ENCODE peak calls at places on chromosomes 5 and 9, in eight cellular contexts. One of them, this sample, is unnamed.

GRCh38 chr5:102539598-102539997 is 40.8 kb upstream of the SLCO6A1 start:
- DNase-seq in psoas muscle: no peak
- DNase-seq in aorta: no peak
- DNase-seq in kidney: no peak
- DNase-seq in effector memory CD4-positive, alpha-beta T cell: no peak
- DNase-seq in pancreas: no peak
- DNase-seq in body of pancreas: no peak
- DNase-seq in neural progenitor cell: no peak
- DNase-seq in this sample: no peak

GRCh38 chr5:110751902-110752762 is 13.3 kb downstream of the SLC25A46 start:
- DNase-seq in psoas muscle: no peak
- DNase-seq in aorta: no peak
- DNase-seq in kidney: no peak
- DNase-seq in effector memory CD4-positive, alpha-beta T cell: peak
- DNase-seq in pancreas: no peak
- DNase-seq in body of pancreas: no peak
- DNase-seq in neural progenitor cell: no peak
- DNase-seq in this sample: no peak

GRCh38 chr5:43316421-43316820 is 3.2 kb upstream of the HMGCS1 start:
- DNase-seq in psoas muscle: no peak
- DNase-seq in aorta: no peak
- DNase-seq in kidney: no peak
- DNase-seq in effector memory CD4-positive, alpha-beta T cell: no peak
- DNase-seq in pancreas: no peak
- DNase-seq in body of pancreas: no peak
- DNase-seq in neural progenitor cell: no peak
- DNase-seq in this sample: no peak

GRCh38 chr9:617441-618085 is 223.9 kb upstream of the DMRT1 start:
- DNase-seq in psoas muscle: no peak
- DNase-seq in aorta: no peak
- DNase-seq in kidney: no peak
- DNase-seq in effector memory CD4-positive, alpha-beta T cell: no peak
- DNase-seq in pancreas: no peak
- DNase-seq in body of pancreas: no peak
- DNase-seq in neural progenitor cell: no peak
- DNase-seq in this sample: no peak

GRCh38 chr9:92988215-92988731 is 41.0 kb downstream of the FGD3 start:
- DNase-seq in psoas muscle: no peak
- DNase-seq in aorta: no peak
- DNase-seq in kidney: no peak
- DNase-seq in effector memory CD4-positive, alpha-beta T cell: no peak
- DNase-seq in pancreas: no peak
- DNase-seq in body of pancreas: no peak
- DNase-seq in neural progenitor cell: no peak
- DNase-seq in this sample: no peak

GRCh38 chr5:42268630-42269029 is 154.6 kb upstream of the GHR start:
- DNase-seq in psoas muscle: no peak
- DNase-seq in aorta: no peak
- DNase-seq in kidney: no peak
- DNase-seq in effector memory CD4-positive, alpha-beta T cell: no peak
- DNase-seq in pancreas: no peak
- DNase-seq in body of pancreas: no peak
- DNase-seq in neural progenitor cell: no peak
- DNase-seq in this sample: no peak

GRCh38 chr9:98807811-98808195 is 333 bp downstream of the GALNT12 start:
- DNase-seq in psoas muscle: no peak
- DNase-seq in aorta: no peak
- DNase-seq in kidney: no peak
- DNase-seq in effector memory CD4-positive, alpha-beta T cell: peak
- DNase-seq in pancreas: no peak
- DNase-seq in body of pancreas: peak
- DNase-seq in neural progenitor cell: peak
- DNase-seq in this sample: no peak

GRCh38 chr9:111000202-111000601 is 38.1 kb downstream of the LPAR1 start:
- DNase-seq in psoas muscle: no peak
- DNase-seq in aorta: peak
- DNase-seq in kidney: no peak
- DNase-seq in effector memory CD4-positive, alpha-beta T cell: no peak
- DNase-seq in pancreas: no peak
- DNase-seq in body of pancreas: peak
- DNase-seq in neural progenitor cell: peak
- DNase-seq in this sample: no peak

GRCh38 chr5:61906820-61907219 is 399.2 kb upstream of the KIF2A start:
- DNase-seq in psoas muscle: no peak
- DNase-seq in aorta: no peak
- DNase-seq in kidney: no peak
- DNase-seq in effector memory CD4-positive, alpha-beta T cell: no peak
- DNase-seq in pancreas: no peak
- DNase-seq in body of pancreas: no peak
- DNase-seq in neural progenitor cell: no peak
- DNase-seq in this sample: no peak

GRCh38 chr9:136656795-136657611 is 5.7 kb upstream of the EGFL7 start:
- DNase-seq in psoas muscle: peak
- DNase-seq in aorta: peak
- DNase-seq in kidney: peak
- DNase-seq in effector memory CD4-positive, alpha-beta T cell: no peak
- DNase-seq in pancreas: no peak
- DNase-seq in body of pancreas: no peak
- DNase-seq in neural progenitor cell: no peak
- DNase-seq in this sample: peak

GRCh38 chr5:75611324-75612210 is at the start of gene ANKDD1B:
- DNase-seq in psoas muscle: peak
- DNase-seq in aorta: peak
- DNase-seq in kidney: peak
- DNase-seq in effector memory CD4-positive, alpha-beta T cell: no peak
- DNase-seq in pancreas: peak
- DNase-seq in body of pancreas: peak
- DNase-seq in neural progenitor cell: peak
- DNase-seq in this sample: peak

GRCh38 chr5:61919920-61920319 is 386.1 kb upstream of the KIF2A start:
- DNase-seq in psoas muscle: no peak
- DNase-seq in aorta: no peak
- DNase-seq in kidney: no peak
- DNase-seq in effector memory CD4-positive, alpha-beta T cell: no peak
- DNase-seq in pancreas: no peak
- DNase-seq in body of pancreas: peak
- DNase-seq in neural progenitor cell: no peak
- DNase-seq in this sample: no peak

GRCh38 chr9:105911104-105911911 is 217.0 kb downstream of the TMEM38B start:
- DNase-seq in psoas muscle: no peak
- DNase-seq in aorta: no peak
- DNase-seq in kidney: no peak
- DNase-seq in effector memory CD4-positive, alpha-beta T cell: no peak
- DNase-seq in pancreas: no peak
- DNase-seq in body of pancreas: no peak
- DNase-seq in neural progenitor cell: peak
- DNase-seq in this sample: no peak

GRCh38 chr5:168513861-168514428 is 15.2 kb upstream of the FBLL1 start:
- DNase-seq in psoas muscle: no peak
- DNase-seq in aorta: no peak
- DNase-seq in kidney: no peak
- DNase-seq in effector memory CD4-positive, alpha-beta T cell: no peak
- DNase-seq in pancreas: no peak
- DNase-seq in body of pancreas: no peak
- DNase-seq in neural progenitor cell: no peak
- DNase-seq in this sample: no peak

GRCh38 chr5:23763170-23763569 is 255.8 kb downstream of the PRDM9 start:
- DNase-seq in psoas muscle: no peak
- DNase-seq in aorta: no peak
- DNase-seq in kidney: no peak
- DNase-seq in effector memory CD4-positive, alpha-beta T cell: no peak
- DNase-seq in pancreas: no peak
- DNase-seq in body of pancreas: no peak
- DNase-seq in neural progenitor cell: no peak
- DNase-seq in this sample: no peak

GRCh38 chr9:110578896-110579752 is at the start of gene SVEP1:
- DNase-seq in psoas muscle: peak
- DNase-seq in aorta: peak
- DNase-seq in kidney: peak
- DNase-seq in effector memory CD4-positive, alpha-beta T cell: no peak
- DNase-seq in pancreas: peak
- DNase-seq in body of pancreas: peak
- DNase-seq in neural progenitor cell: peak
- DNase-seq in this sample: peak

GRCh38 chr5:136729901-136730355 is 364.6 kb upstream of the TRPC7 start:
- DNase-seq in psoas muscle: no peak
- DNase-seq in aorta: no peak
- DNase-seq in kidney: no peak
- DNase-seq in effector memory CD4-positive, alpha-beta T cell: no peak
- DNase-seq in pancreas: no peak
- DNase-seq in body of pancreas: no peak
- DNase-seq in neural progenitor cell: no peak
- DNase-seq in this sample: no peak

DNA sequence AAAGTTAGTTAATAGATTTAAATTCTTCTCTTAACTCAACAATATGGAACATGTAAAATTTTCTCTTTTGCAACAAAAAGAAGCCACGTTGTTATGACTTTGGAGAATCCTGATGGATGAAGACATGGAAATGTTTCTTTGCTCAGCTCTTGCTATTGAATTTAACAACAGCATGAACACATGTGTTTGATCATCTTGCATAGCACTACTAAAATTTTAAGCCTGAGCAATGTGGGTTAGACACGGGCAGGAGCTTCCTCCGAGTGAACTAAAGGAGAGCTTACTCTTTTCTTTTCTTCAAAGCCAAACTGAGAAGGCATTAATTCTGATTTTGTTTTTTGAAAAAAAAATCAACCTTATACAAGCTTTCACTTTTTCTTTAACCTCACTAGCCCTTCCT is 36.8 kb downstream of the ADAMTS19 start:
- DNase-seq in psoas muscle: no peak
- DNase-seq in aorta: no peak
- DNase-seq in kidney: no peak
- DNase-seq in effector memory CD4-positive, alpha-beta T cell: no peak
- DNase-seq in pancreas: no peak
- DNase-seq in body of pancreas: no peak
- DNase-seq in neural progenitor cell: no peak
- DNase-seq in this sample: no peak
- H3K4me3 ChIP-seq in psoas muscle: no peak
- H3K4me3 ChIP-seq in aorta: no peak
- H3K4me3 ChIP-seq in kidney: no peak
- H3K4me3 ChIP-seq in effector memory CD4-positive, alpha-beta T cell: no peak
- H3K4me3 ChIP-seq in pancreas: no peak
- H3K4me3 ChIP-seq in body of pancreas: no peak
- H3K4me3 ChIP-seq in neural progenitor cell: no peak
- H3K4me3 ChIP-seq in this sample: no peak

GRCh38 chr5:140342287-140342686 is 4.1 kb downstream of the HBEGF start:
- DNase-seq in psoas muscle: no peak
- DNase-seq in aorta: peak
- DNase-seq in kidney: no peak
- DNase-seq in effector memory CD4-positive, alpha-beta T cell: no peak
- DNase-seq in pancreas: no peak
- DNase-seq in body of pancreas: no peak
- DNase-seq in neural progenitor cell: no peak
- DNase-seq in this sample: no peak
- H3K27ac ChIP-seq in psoas muscle: peak
- H3K27ac ChIP-seq in aorta: no peak
- H3K27ac ChIP-seq in kidney: no peak
- H3K27ac ChIP-seq in effector memory CD4-positive, alpha-beta T cell: no peak
- H3K27ac ChIP-seq in pancreas: no peak
- H3K27ac ChIP-seq in body of pancreas: no peak
- H3K27ac ChIP-seq in neural progenitor cell: no peak
- H3K27ac ChIP-seq in this sample: peak

GRCh38 chr5:7907612-7908011 is 38.7 kb downstream of the MTRR start:
- DNase-seq in psoas muscle: no peak
- DNase-seq in aorta: no peak
- DNase-seq in kidney: no peak
- DNase-seq in effector memory CD4-positive, alpha-beta T cell: no peak
- DNase-seq in pancreas: no peak
- DNase-seq in body of pancreas: no peak
- DNase-seq in neural progenitor cell: no peak
- DNase-seq in this sample: no peak

GRCh38 chr5:7908317-7908716 is 39.4 kb downstream of the MTRR start:
- DNase-seq in psoas muscle: no peak
- DNase-seq in aorta: no peak
- DNase-seq in kidney: no peak
- DNase-seq in effector memory CD4-positive, alpha-beta T cell: no peak
- DNase-seq in pancreas: no peak
- DNase-seq in body of pancreas: no peak
- DNase-seq in neural progenitor cell: no peak
- DNase-seq in this sample: no peak

GRCh38 chr5:7916171-7916804 is 47.3 kb downstream of the MTRR start:
- DNase-seq in psoas muscle: no peak
- DNase-seq in aorta: no peak
- DNase-seq in kidney: no peak
- DNase-seq in effector memory CD4-positive, alpha-beta T cell: no peak
- DNase-seq in pancreas: no peak
- DNase-seq in body of pancreas: no peak
- DNase-seq in neural progenitor cell: no peak
- DNase-seq in this sample: no peak

DNA sequence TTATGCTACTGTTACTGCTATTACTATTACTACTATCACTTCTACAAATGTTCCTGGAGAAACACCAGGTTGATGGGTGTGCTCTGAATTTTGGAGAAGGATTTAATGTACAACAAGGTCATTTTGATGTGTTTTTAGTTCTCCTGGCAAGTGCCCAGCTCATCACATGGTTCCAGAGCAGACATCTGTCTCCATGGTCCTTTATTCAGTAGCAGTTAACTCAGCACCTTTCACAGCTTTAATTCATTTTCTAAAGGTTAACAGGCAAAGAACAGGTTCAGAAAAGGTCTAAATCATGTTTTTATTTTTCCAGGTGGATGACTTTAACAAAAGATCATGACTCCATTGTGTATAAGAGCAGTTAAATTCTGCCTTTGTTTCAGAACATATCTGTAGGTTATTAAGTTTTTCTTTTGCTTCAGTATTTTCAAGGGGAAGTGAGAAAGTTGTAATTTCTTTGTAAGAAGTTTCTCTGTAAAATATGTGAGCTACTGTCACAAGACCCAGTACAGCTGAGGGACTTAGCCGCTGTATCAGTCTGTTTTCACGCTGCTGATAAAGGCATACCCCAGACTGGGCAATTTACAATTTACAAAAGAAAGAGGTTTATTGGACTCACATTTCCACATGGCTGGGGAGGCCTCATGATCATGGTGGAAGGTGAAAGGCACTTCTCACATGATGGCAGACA is 41.9 kb downstream of the MTRR start:
- DNase-seq in psoas muscle: no peak
- DNase-seq in aorta: no peak
- DNase-seq in kidney: no peak
- DNase-seq in effector memory CD4-positive, alpha-beta T cell: no peak
- DNase-seq in pancreas: no peak
- DNase-seq in body of pancreas: no peak
- DNase-seq in neural progenitor cell: no peak
- DNase-seq in this sample: no peak
- H3K4me3 ChIP-seq in psoas muscle: no peak
- H3K4me3 ChIP-seq in aorta: no peak
- H3K4me3 ChIP-seq in kidney: no peak
- H3K4me3 ChIP-seq in effector memory CD4-positive, alpha-beta T cell: no peak
- H3K4me3 ChIP-seq in pancreas: no peak
- H3K4me3 ChIP-seq in body of pancreas: no peak
- H3K4me3 ChIP-seq in neural progenitor cell: no peak
- H3K4me3 ChIP-seq in this sample: no peak

DNA sequence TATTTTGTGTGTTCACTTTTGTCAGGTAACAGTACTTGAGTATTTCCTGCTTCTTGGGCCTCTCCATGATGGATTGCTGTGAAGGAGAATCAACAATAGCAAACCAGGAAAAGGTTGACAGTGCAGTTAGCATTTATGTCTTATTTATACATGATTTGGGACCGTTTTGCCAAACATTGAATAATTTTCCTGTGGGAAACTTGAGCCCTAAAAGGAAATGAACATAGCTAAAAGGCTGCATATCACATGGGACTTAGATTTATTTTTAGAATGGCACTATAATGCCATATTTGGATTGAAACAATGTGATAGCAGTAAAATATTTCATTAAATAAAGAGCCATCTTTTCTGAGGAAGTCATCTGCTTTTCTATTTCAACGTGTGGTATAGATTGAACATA is 15.3 kb downstream of the GPR21 start:
- DNase-seq in psoas muscle: no peak
- DNase-seq in aorta: no peak
- DNase-seq in kidney: no peak
- DNase-seq in effector memory CD4-positive, alpha-beta T cell: no peak
- DNase-seq in pancreas: no peak
- DNase-seq in body of pancreas: no peak
- DNase-seq in neural progenitor cell: no peak
- DNase-seq in this sample: no peak
- H3K27ac ChIP-seq in psoas muscle: peak
- H3K27ac ChIP-seq in aorta: peak
- H3K27ac ChIP-seq in kidney: no peak
- H3K27ac ChIP-seq in effector memory CD4-positive, alpha-beta T cell: no peak
- H3K27ac ChIP-seq in pancreas: no peak
- H3K27ac ChIP-seq in body of pancreas: no peak
- H3K27ac ChIP-seq in neural progenitor cell: no peak
- H3K27ac ChIP-seq in this sample: no peak

This sample was measured in right cardiac atrium.